ENCODE peak calls at places on chromosomes 12 and 14, in six cellular contexts. D, A, O, F, K and E are unnamed samples.

GRCh38 chr14:59629384-59630158 is 53.0 kb upstream of the CCDC175 start:
- DNase-seq in F (no peak), O (no peak), K (no peak), D (no peak), A (no peak), E (no peak)

GRCh38 chr12:64670856-64671639 is 60.8 kb downstream of the RASSF3 start:
- DNase-seq in F (peak; percentile 63), K (no peak), O (no peak), A (peak; percentile 84), D (peak; percentile 78), E (peak; percentile 57)

GRCh38 chr12:64672925-64673409 is 62.7 kb downstream of the RASSF3 start:
- DNase-seq in A (peak; percentile 45), F (no peak), O (peak; percentile 15), K (no peak), D (peak; percentile 41), E (peak; percentile 73)

GRCh38 chr14:23186913-23187654 is 3.6 kb upstream of the SLC7A8 start:
- DNase-seq in A (peak; percentile 70), K (peak; percentile 30), F (peak; percentile 65), O (peak; percentile 56), D (peak; percentile 44), E (peak; percentile 69)

GRCh38 chr12:24363177-24363754 is 413.8 kb upstream of the SOX5 start:
- DNase-seq in D (no peak), O (peak; percentile 10), A (no peak), F (no peak), K (no peak), E (no peak)

GRCh38 chr14:84399296-84399910 is 1130.5 kb upstream of the FLRT2 start:
- DNase-seq in A (no peak), O (no peak), K (no peak), D (no peak), F (no peak), E (no peak)

GRCh38 chr12:96335270-96335669 is 65.0 kb downstream of the CDK17 start:
- DNase-seq in F (no peak), O (no peak), K (no peak), A (peak; percentile 37), D (no peak), E (no peak)

GRCh38 chr12:56358836-56359532 is 923 bp downstream of the STAT2 start:
- DNase-seq in D (peak; percentile 83), A (peak; percentile 70), O (no peak), F (peak; percentile 36), K (no peak), E (no peak)

GRCh38 chr14:81662570-81663161 is 129.0 kb upstream of the SEL1L start:
- DNase-seq in D (no peak), K (no peak), F (no peak), O (no peak), A (no peak), E (no peak)

GRCh38 chr12:45557020-45557419 is 172.5 kb upstream of the ARID2 start:
- DNase-seq in D (no peak), O (no peak), A (no peak), K (no peak), F (no peak), E (no peak)

GRCh38 chr12:91182664-91183455 is at the start of gene DCN:
- DNase-seq in K (no peak), D (no peak), F (no peak), O (no peak), A (no peak), E (no peak)

GRCh38 chr14:47557894-47558293 is 117.5 kb downstream of the MDGA2 start:
- DNase-seq in F (no peak), A (no peak), O (no peak), D (no peak), K (no peak), E (no peak)

GRCh38 chr12:92717202-92717601 is 14.4 kb downstream of the PLEKHG7 start:
- DNase-seq in O (no peak), K (peak; percentile 18), D (peak; percentile 23), A (peak; percentile 20), F (peak; percentile 8), E (no peak)
- TF ChIP-seq CTCF in O (peak; percentile 25), K (peak; percentile 55), D (peak; percentile 42), A (peak; percentile 14), F (no peak), E (no peak)

DNA sequence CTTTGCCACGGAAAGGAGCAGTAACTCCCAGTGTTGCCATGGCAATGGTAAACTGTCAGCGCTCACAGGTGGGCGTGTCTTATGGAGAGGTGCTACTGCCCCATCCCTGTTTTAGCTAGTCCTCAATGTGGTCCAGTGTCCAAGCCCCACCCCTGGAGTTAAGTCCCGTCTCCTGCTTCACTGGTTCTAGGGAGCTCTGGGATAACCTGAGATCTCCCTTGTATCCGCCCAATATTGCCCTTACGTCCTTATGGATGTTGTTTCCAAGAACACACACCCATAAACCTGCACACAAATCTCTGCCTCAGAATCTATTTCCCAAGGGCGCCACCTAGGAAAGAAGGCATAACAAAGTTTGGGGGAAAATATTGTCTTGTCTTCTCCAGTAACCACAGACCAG is 64.2 kb downstream of the SPRING1 start:
- DNase-seq in K (no peak), F (no peak), D (no peak), A (no peak), O (no peak), E (no peak)
- TF ChIP-seq CTCF in K (no peak), F (no peak), D (peak; percentile 4), A (no peak), O (no peak), E (no peak)

GRCh38 chr12:31929140-31929526 is 30.1 kb upstream of the RESF1 start:
- DNase-seq in O (no peak), A (no peak), F (no peak), D (no peak), K (no peak), E (no peak)

GRCh38 chr12:31928246-31929139 is 30.7 kb upstream of the RESF1 start:
- DNase-seq in D (no peak), F (no peak), K (no peak), O (no peak), A (peak; percentile 27), E (no peak)

DNA sequence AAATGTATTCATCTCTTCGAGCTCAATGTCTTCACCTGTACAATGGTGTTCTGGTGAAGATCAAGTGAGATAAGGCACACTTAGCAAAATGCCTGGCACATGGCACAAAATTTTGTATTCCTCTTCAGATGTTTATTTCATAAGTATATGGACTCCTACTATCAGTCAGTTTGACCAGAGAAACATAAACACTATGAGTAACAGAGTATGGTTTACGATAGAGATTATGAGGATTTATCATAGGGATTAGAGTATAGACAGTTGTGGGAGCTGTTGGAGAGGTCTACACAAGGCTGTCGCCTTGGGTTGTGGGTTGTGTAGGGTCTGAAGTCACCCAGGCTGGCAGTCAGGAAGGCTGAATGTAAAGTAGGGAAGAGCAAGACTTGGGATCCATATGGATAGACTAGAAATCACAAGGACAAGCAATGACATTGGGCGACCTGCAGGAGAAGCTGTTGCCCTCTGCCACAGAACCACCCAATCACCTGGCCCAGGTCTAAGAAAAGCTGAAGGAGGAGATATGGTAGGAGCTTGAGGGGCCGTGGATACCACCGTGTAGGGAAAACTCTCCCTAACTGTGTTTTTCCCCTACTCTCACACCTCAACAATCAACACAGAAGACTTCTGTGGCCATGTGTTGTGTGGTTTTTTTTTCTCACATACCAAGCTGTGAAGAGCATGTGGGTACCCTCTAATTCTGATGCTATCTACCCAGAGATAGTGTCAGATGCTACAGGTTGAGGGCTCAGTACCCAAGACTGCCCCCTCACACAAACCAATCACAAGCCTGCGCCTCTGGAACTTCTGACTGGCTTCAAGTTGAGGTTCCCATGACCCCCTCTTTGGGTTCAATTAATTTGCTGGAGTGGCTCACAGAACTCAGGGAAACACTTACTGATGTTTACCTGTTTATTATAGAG is 27.2 kb upstream of the RESF1 start:
- DNase-seq in A (no peak), F (no peak), K (no peak), D (no peak), O (no peak), E (no peak)
- TF ChIP-seq CTCF in A (no peak), F (no peak), K (peak; percentile 4), D (no peak), O (no peak), E (no peak)

DNA sequence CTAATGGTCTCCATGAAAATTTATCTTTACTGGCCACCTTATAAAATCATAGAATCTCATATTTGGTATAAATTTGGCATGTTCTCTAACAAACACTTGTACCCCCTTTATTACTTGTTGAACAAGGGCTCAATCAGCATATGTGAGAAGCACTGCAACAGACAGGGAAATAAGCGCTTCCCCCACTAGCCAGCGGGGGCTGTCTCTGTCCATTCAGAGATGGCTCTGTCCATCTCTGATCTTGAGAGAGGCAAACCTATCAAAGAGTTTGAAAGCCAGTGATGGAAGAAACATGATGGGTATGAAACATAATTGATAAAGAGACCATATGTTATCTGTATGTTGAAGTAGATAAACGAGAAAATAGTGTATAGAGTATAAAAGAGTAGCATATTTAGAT is 326.8 kb downstream of the PDZRN4 start:
- DNase-seq in O (no peak), K (peak; percentile 41), F (no peak), D (no peak), A (no peak), E (no peak)
- TF ChIP-seq CTCF in O (no peak), K (peak; percentile 53), F (no peak), D (no peak), A (no peak), E (no peak)

GRCh38 chr12:13075114-13075471 is 28.4 kb downstream of the GSG1 start:
- DNase-seq in A (no peak), K (no peak), D (no peak), O (no peak), F (no peak), E (no peak)

GRCh38 chr12:13075786-13076570 is 27.5 kb downstream of the GSG1 start:
- DNase-seq in K (no peak), D (no peak), F (no peak), O (no peak), A (no peak), E (no peak)

GRCh38 chr12:13082866-13083265 is 20.6 kb downstream of the GSG1 start:
- DNase-seq in A (no peak), D (no peak), F (no peak), K (no peak), O (no peak), E (no peak)

GRCh38 chr12:13080276-13080675 is 23.2 kb downstream of the GSG1 start:
- DNase-seq in K (no peak), F (no peak), A (no peak), O (no peak), D (no peak), E (no peak)

DNA sequence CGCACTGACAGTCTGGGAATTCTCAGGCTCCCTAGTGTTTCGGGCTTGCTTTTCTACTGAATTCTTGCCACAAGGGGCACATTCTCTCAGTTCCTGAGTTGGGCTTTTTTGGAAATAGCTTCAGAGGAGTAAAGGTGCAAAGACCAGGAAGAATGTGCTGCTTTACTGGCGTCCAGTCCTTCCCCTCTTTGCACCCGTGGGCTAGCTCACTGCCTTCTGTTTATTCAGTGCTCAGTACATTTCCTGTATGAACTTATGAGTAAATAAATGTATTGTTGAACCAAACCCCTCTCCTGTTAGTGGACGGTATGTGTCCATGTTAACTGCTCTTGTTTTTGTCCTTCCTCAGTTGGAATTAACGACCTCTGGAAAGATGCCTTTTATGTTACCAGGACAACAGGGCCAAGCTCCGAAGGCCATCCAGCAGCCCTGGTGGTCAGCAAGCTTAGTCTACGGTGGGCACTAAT is 24.0 kb downstream of the GSG1 start:
- DNase-seq in A (no peak), O (no peak), F (no peak), K (no peak), D (no peak), E (no peak)
- TF ChIP-seq CTCF in A (peak; percentile 21), O (no peak), F (no peak), K (peak; percentile 14), D (no peak), E (no peak)

GRCh38 chr12:124041907-124042306 is 68.9 kb downstream of the ZNF664 start:
- DNase-seq in A (no peak), O (no peak), K (no peak), D (no peak), F (no peak), E (no peak)
- TF ChIP-seq CTCF in A (no peak), O (no peak), K (no peak), D (no peak), F (no peak), E (no peak)